ENCODE peak calls at places on chromosome 5, in four cellular contexts. M is NB4, T is caudate nucleus, N is RKO. H is an unnamed sample.

GRCh38 chr5:128498844-128499455 is 39.1 kb downstream of the FBN2 start:
- DNase-seq in N (peak; percentile 69), T (no peak), M (peak; percentile 53), H (no peak)

GRCh38 chr5:67267522-67268232 is 71.1 kb upstream of the CD180 start:
- DNase-seq in T (peak; percentile 47), M (no peak), N (no peak), H (no peak)

GRCh38 chr5:143738415-143739401 is 73.3 kb upstream of the HMHB1 start:
- DNase-seq in N (no peak), M (no peak), T (no peak), H (no peak)

GRCh38 chr5:127840809-127841208 is 137.6 kb downstream of the CCDC192 start:
- DNase-seq in N (no peak), T (no peak), M (no peak), H (no peak)

GRCh38 chr5:164597293-164597900 is 1092.0 kb downstream of the MAT2B start:
- DNase-seq in N (peak; percentile 49), M (peak; percentile 38), T (no peak), H (no peak)

GRCh38 chr5:135719428-135720063 is 114.9 kb upstream of the SLC25A48 start:
- DNase-seq in T (no peak), M (no peak), N (no peak), H (no peak)

GRCh38 chr5:142823176-142823575 is 53.0 kb downstream of the ARHGAP26 start:
- DNase-seq in N (no peak), T (no peak), M (no peak), H (no peak)

GRCh38 chr5:50963647-50964584 is 297.5 kb downstream of the PARP8 start:
- DNase-seq in T (peak; percentile 62), N (no peak), M (peak; percentile 16), H (no peak)

GRCh38 chr5:134864707-134865106 is 9.5 kb upstream of the TXNDC15 start:
- DNase-seq in N (no peak), T (no peak), M (no peak), H (no peak)

GRCh38 chr5:117769877-117770276 is 1195.3 kb upstream of the SEMA6A start:
- DNase-seq in M (no peak), T (no peak), N (no peak), H (no peak)

GRCh38 chr5:10635861-10636350 is 72.0 kb downstream of the ANKRD33B start:
- DNase-seq in M (no peak), N (no peak), T (no peak), H (no peak)

GRCh38 chr5:14701556-14701955 is 37.0 kb downstream of the OTULIN start:
- DNase-seq in M (no peak), N (no peak), T (no peak), H (no peak)

GRCh38 chr5:77993799-77994318 is 217.7 kb upstream of the TBCA start:
- DNase-seq in T (peak; percentile 76), M (no peak), N (no peak), H (no peak)

GRCh38 chr5:141758316-141758965 is 76.4 kb upstream of the ARAP3 start:
- DNase-seq in N (no peak), T (peak; percentile 25), M (no peak), H (no peak)

GRCh38 chr5:15105799-15106393 is 234.3 kb upstream of the ANKH start:
- DNase-seq in M (peak; percentile 70), T (peak; percentile 43), N (peak; percentile 49), H (peak; percentile 31)

GRCh38 chr5:86679529-86679928 is 61.8 kb downstream of the COX7C start:
- DNase-seq in N (peak; percentile 76), M (peak; percentile 53), T (no peak), H (no peak)